ENCODE peak calls at places on chromosomes 7 and 10, in nine cellular contexts. C is M059J; B is NCI-H1092 treated with DMSO at 0.1 percent for 48 hours; R is activated gamma-delta T cell treated with Interleukin-2 at 50 U/mL for 16 hours; S is nephron progenitor cell; J is lung; T is mammary epithelial cell; N is stimulated activated CD4-positive, alpha-beta T cell treated with anti-CD3 and anti-CD28 coated beads, Interleukin-1b, Interleukin-23, amount 100 ng/mL, for 1 hour; K is CD4-positive, alpha-beta T cell. F is an unnamed sample.

GRCh38 chr10:100743626-100744135 is 1.7 kb upstream of the PAX2 start:
- DNase-seq in C (peak; percentile 61), B (peak; percentile 22), R (peak; percentile 15), S (peak; percentile 63), J (no peak), T (peak; percentile 41), N (no peak), K (peak; percentile 23), F (no peak)

GRCh38 chr7:101736077-101736476 is 81.3 kb upstream of the CUX1 start:
- DNase-seq in C (peak; percentile 33), B (no peak), R (no peak), S (no peak), J (no peak), T (no peak), N (no peak), K (no peak), F (no peak)

GRCh38 chr10:29736325-29737208 is 101.8 kb upstream of the SVIL start:
- DNase-seq in C (no peak), B (peak; percentile 23), R (peak; percentile 13), S (peak; percentile 73), J (peak; percentile 59), T (peak; percentile 61), N (no peak), K (peak; percentile 11), F (peak; percentile 73)

GRCh38 chr10:51700228-51700835 is 937 bp upstream of the CSTF2T start:
- DNase-seq in C (peak; percentile 40), B (peak; percentile 75), R (no peak), S (no peak), J (peak; percentile 47), T (peak; percentile 62), N (no peak), K (no peak), F (peak; percentile 40)

GRCh38 chr10:36559412-36559811 is 566.0 kb upstream of the ANKRD30A start:
- DNase-seq in C (no peak), B (no peak), R (no peak), S (no peak), J (no peak), T (no peak), N (no peak), K (no peak), F (no peak)

GRCh38 chr10:91352760-91353159 is 57.4 kb upstream of the HECTD2 start:
- DNase-seq in C (peak; percentile 58), B (no peak), R (no peak), S (no peak), J (no peak), T (no peak), N (no peak), K (no peak), F (no peak)

GRCh38 chr10:132666733-132667612 is 119.0 kb downstream of the NKX6-2 start:
- DNase-seq in C (no peak), B (no peak), R (no peak), S (no peak), J (no peak), T (no peak), N (no peak), K (no peak), F (no peak)

GRCh38 chr10:51244739-51245138 is 170.5 kb downstream of the PRKG1 start:
- DNase-seq in C (peak; percentile 79), B (no peak), R (no peak), S (peak; percentile 5), J (no peak), T (no peak), N (no peak), K (no peak), F (no peak)

GRCh38 chr7:134589491-134589941 is 40.6 kb downstream of the AKR1B15 start:
- DNase-seq in C (peak; percentile 99), B (no peak), R (no peak), S (no peak), J (no peak), T (peak; percentile 79), N (no peak), K (no peak), F (no peak)

GRCh38 chr10:21518629-21519321 is 6.7 kb downstream of the SKIDA1 start:
- DNase-seq in C (peak; percentile 49), B (peak; percentile 35), R (no peak), S (no peak), J (no peak), T (peak; percentile 37), N (no peak), K (no peak), F (no peak)

GRCh38 chr10:74799840-74800239 is 26.6 kb upstream of the KAT6B start:
- DNase-seq in C (peak; percentile 92), B (peak; percentile 3), R (no peak), S (no peak), J (no peak), T (peak; percentile 94), N (no peak), K (no peak), F (no peak)

GRCh38 chr7:608361-608760 is 88.7 kb upstream of the PDGFA start:
- DNase-seq in C (no peak), B (no peak), R (no peak), S (no peak), J (no peak), T (no peak), N (no peak), K (no peak), F (no peak)

GRCh38 chr10:97584060-97584797 is at the start of gene HOGA1:
- DNase-seq in C (peak; percentile 58), B (no peak), R (no peak), S (peak; percentile 20), J (peak; percentile 58), T (peak; percentile 59), N (no peak), K (no peak), F (peak; percentile 32)

F was measured in colonic mucosa.